ENCODE peak calls at places on chromosomes 1 and 21, in nine cellular contexts. O is body of pancreas, E is transverse colon, V is breast epithelium, P is esophagus squamous epithelium, T is esophagus muscularis mucosa, C is stomach, B is heart left ventricle, I is sigmoid colon. L is an unnamed sample.

GRCh38 chr1:85313888-85314696 is 37.7 kb upstream of the BCL10 start:
- DNase-seq in P (no peak), T (peak; percentile 57), C (no peak), B (peak; percentile 47), O (no peak), I (no peak), E (no peak), V (no peak), L (no peak)

GRCh38 chr21:29349702-29350101 is 51.0 kb downstream of the BACH1 start:
- DNase-seq in I (no peak), O (no peak), T (no peak), P (no peak), E (no peak), C (no peak), B (no peak), V (no peak), L (no peak)

GRCh38 chr1:245469006-245469405 is 314.2 kb downstream of the KIF26B start:
- DNase-seq in O (no peak), I (no peak), T (no peak), V (no peak), B (no peak), P (no peak), E (no peak), C (no peak), L (no peak)

GRCh38 chr1:180401999-180402398 is 100.4 kb downstream of the ACBD6 start:
- DNase-seq in V (no peak), O (no peak), T (no peak), I (no peak), P (no peak), E (no peak), C (no peak), B (no peak), L (no peak)

GRCh38 chr1:61259379-61260148 is 177.2 kb downstream of the NFIA start:
- DNase-seq in C (no peak), P (no peak), V (no peak), T (no peak), E (no peak), I (no peak), O (no peak), B (no peak), L (no peak)

GRCh38 chr1:207925210-207925609 is 14.3 kb upstream of the CD34 start:
- DNase-seq in P (no peak), B (peak; percentile 49), V (peak; percentile 72), C (peak; percentile 31), E (no peak), O (peak; percentile 26), T (no peak), I (peak; percentile 78), L (peak; percentile 63)

GRCh38 chr1:68229927-68230812 is 2.2 kb downstream of the WLS start:
- DNase-seq in B (no peak), C (no peak), O (no peak), V (no peak), I (no peak), T (no peak), P (no peak), E (no peak), L (peak; percentile 63)

GRCh38 chr21:15552914-15553491 is 176.8 kb upstream of the USP25 start:
- DNase-seq in P (no peak), V (no peak), B (no peak), E (no peak), I (no peak), O (no peak), C (no peak), T (no peak), L (no peak)

GRCh38 chr1:226355679-226356583 is 47.0 kb upstream of the LIN9 start:
- DNase-seq in V (no peak), O (no peak), T (no peak), P (no peak), B (peak; percentile 57), I (no peak), C (no peak), E (peak; percentile 42), L (no peak)

GRCh38 chr1:179298952-179299351 is 5.4 kb downstream of the SOAT1 start:
- DNase-seq in I (no peak), T (no peak), O (no peak), V (no peak), C (no peak), B (no peak), P (no peak), E (no peak), L (no peak)

GRCh38 chr21:45766501-45766900 is 123.0 kb downstream of the PCBP3 start:
- DNase-seq in T (no peak), V (no peak), E (no peak), I (no peak), P (no peak), B (no peak), C (no peak), O (no peak), L (no peak)

GRCh38 chr1:230215049-230215448 is 148.0 kb downstream of the GALNT2 start:
- DNase-seq in T (no peak), O (peak; percentile 78), C (peak; percentile 66), I (peak; percentile 87), V (no peak), E (peak; percentile 69), P (no peak), B (peak; percentile 71), L (peak; percentile 67)

GRCh38 chr1:20074046-20074724 is 4.2 kb downstream of the PLA2G5 start:
- DNase-seq in I (peak; percentile 41), V (no peak), O (no peak), P (no peak), B (no peak), C (no peak), T (no peak), E (no peak), L (no peak)

GRCh38 chr1:46585312-46585711 is 18.8 kb downstream of the MKNK1 start:
- DNase-seq in P (no peak), C (no peak), E (no peak), O (no peak), T (no peak), B (no peak), V (no peak), I (no peak), L (no peak)

GRCh38 chr21:33241846-33242245 is 12.1 kb downstream of the IFNAR2 start:
- DNase-seq in C (no peak), O (no peak), E (no peak), B (no peak), I (no peak), V (no peak), T (no peak), P (no peak), L (no peak)

GRCh38 chr1:110626890-110627289 is 20.7 kb upstream of the KCNA2 start:
- DNase-seq in I (no peak), V (no peak), O (no peak), T (peak; percentile 50), B (no peak), E (no peak), P (no peak), C (no peak), L (no peak)

GRCh38 chr1:26706315-26706714 is 10.5 kb downstream of the ARID1A start:
- DNase-seq in V (no peak), E (peak; percentile 33), I (peak; percentile 44), O (no peak), T (no peak), B (no peak), C (no peak), P (no peak), L (peak; percentile 21)

GRCh38 chr1:173433927-173434326 is 43.2 kb upstream of the PRDX6 start:
- DNase-seq in B (no peak), I (no peak), E (no peak), V (no peak), O (no peak), C (no peak), P (no peak), T (no peak), L (no peak)
- H3K27ac ChIP-seq in B (no peak overlapping the region), I (no peak overlapping the region), E (no peak overlapping the region), V (no peak overlapping the region), O (no peak overlapping the region), C (no peak overlapping the region), P (no peak overlapping the region), T (no peak overlapping the region), L (no peak overlapping the region)

GRCh38 chr1:102580806-102581205 is 527.5 kb downstream of the COL11A1 start:
- DNase-seq in T (no peak), E (no peak), C (no peak), O (no peak), V (no peak), P (no peak), B (no peak), I (no peak), L (no peak)

GRCh38 chr1:102578806-102579205 is 529.5 kb downstream of the COL11A1 start:
- DNase-seq in E (no peak), O (no peak), B (no peak), C (no peak), I (no peak), T (no peak), P (no peak), V (no peak), L (no peak)
- TF ChIP-seq POLR2A in E (no peak), O (no peak), B (no peak), C (no peak), I (no peak), T (no peak), P (no peak), V (no peak), L (no peak)

GRCh38 chr1:182217967-182218366 is 156.5 kb upstream of the ZNF648 start:
- DNase-seq in E (no peak), V (no peak), B (no peak), P (no peak), O (no peak), I (no peak), T (no peak), C (no peak), L (no peak)
- H3K27ac ChIP-seq in E (peak overlapping the region; percentile 76), V (no peak overlapping the region), B (no peak overlapping the region), P (peak overlapping the region; percentile 42), O (no peak overlapping the region), I (no peak overlapping the region), T (no peak overlapping the region), C (peak overlapping the region; percentile 63), L (no peak overlapping the region)

DNA sequence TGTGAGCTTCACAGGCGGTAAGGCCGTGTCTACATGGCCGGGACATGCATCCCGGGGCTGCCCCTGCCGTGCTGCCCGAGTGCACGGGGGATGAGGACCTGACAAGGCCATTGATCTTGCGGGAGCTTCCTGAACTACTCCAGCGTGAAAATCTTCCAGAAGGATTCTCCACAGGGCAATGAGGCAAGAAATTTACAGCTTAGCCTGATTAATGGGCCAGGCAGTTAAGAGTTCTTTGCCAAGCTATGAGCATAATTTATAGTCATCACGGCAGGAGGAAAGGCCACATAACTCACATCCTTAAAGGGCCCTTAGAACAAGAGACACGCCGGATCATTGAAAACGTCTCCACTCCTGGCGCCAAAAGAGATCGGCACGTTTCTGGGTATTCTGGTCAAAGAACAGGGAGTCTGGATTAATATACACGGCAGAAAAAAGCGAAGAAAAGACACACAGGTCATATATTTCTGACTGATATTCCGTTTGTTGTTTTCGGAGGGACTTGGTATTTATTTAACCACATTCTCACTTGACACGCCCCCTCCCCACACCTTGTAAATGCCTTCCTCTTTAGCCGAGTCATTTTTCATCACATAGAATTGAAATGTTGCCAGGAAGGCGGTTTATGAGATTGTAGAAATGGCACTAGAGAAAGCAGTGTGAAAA is 180.5 kb downstream of the DYRK1A start:
- DNase-seq in I (peak; percentile 66), T (no peak), B (no peak), C (no peak), V (no peak), P (no peak), E (no peak), O (no peak), L (no peak)
- TF ChIP-seq POLR2A in I (no peak), T (no peak), B (no peak), C (no peak), V (no peak), P (no peak), E (no peak), O (no peak), L (no peak)